ENCODE peak calls at places on chromosome 12, in nine cellular contexts. I is ovary, Z is foreskin fibroblast, R is LoVo, F is coronary artery, J is HuH-7.5, M is frontal cortex, K is hippocampal formation, V is activated T-cell treated with anti-CD3 and anti-CD28 coated beads for 4 hours. L is an unnamed sample.

GRCh38 chr12:62983594-62983993 is 48.6 kb upstream of the PPM1H start:
- DNase-seq in M (no peak), I (no peak), K (peak; percentile 1), R (no peak), V (no peak), Z (no peak), J (no peak), F (no peak), L (no peak)

GRCh38 chr12:131452444-131452860 is 258.4 kb upstream of the SFSWAP start:
- DNase-seq in I (no peak), F (no peak), K (no peak), M (no peak), J (peak; percentile 29), V (no peak), Z (no peak), R (peak; percentile 11), L (peak; percentile 62)

GRCh38 chr12:26971963-26972362 is 33.7 kb downstream of the FGFR1OP2 start:
- DNase-seq in R (no peak), V (peak; percentile 23), F (no peak), I (no peak), Z (no peak), K (no peak), J (no peak), M (no peak), L (no peak)

GRCh38 chr12:122888232-122888752 is 7.6 kb downstream of the VPS37B start:
- DNase-seq in J (no peak), R (peak; percentile 81), M (no peak), K (no peak), F (no peak), Z (no peak), I (no peak), V (no peak), L (no peak)

GRCh38 chr12:85057370-85057963 is 21.3 kb downstream of the LRRIQ1 start:
- DNase-seq in J (peak; percentile 4), K (no peak), R (peak; percentile 60), F (no peak), V (no peak), Z (peak; percentile 24), M (no peak), I (no peak), L (no peak)

GRCh38 chr12:124565071-124565491 is 2.3 kb downstream of the NCOR2 start:
- DNase-seq in Z (no peak), R (no peak), F (no peak), J (no peak), M (peak; percentile 62), K (peak; percentile 39), I (no peak), V (no peak), L (no peak)

GRCh38 chr12:47769234-47770085 is 3.6 kb upstream of the SLC48A1 start:
- DNase-seq in K (no peak), R (no peak), V (no peak), I (no peak), Z (no peak), F (no peak), J (no peak), M (no peak), L (no peak)

GRCh38 chr12:58608711-58609110 is 311.6 kb downstream of the LRIG3 start:
- DNase-seq in M (no peak), J (no peak), I (no peak), R (no peak), Z (no peak), F (no peak), K (no peak), V (no peak), L (no peak)

GRCh38 chr12:91980345-91980744 is 165.3 kb downstream of the BTG1 start:
- DNase-seq in R (no peak), I (no peak), V (no peak), J (no peak), F (no peak), M (no peak), K (no peak), Z (no peak), L (no peak)

GRCh38 chr12:96462571-96463280 is 26.7 kb upstream of the CFAP54 start:
- DNase-seq in I (no peak), F (no peak), K (no peak), M (no peak), Z (no peak), V (no peak), R (no peak), J (no peak), L (no peak)

GRCh38 chr12:6698352-6699046 is 2.1 kb downstream of the PIANP start:
- DNase-seq in J (no peak), M (no peak), V (no peak), I (no peak), Z (no peak), R (no peak), K (no peak), F (no peak), L (no peak)

GRCh38 chr12:80321653-80322052 is 122.4 kb upstream of the PTPRQ start:
- DNase-seq in I (no peak), R (peak; percentile 10), F (no peak), M (no peak), J (no peak), V (no peak), Z (peak; percentile 23), K (no peak), L (no peak)

GRCh38 chr12:75705749-75706719 is 194.6 kb upstream of the KRR1 start:
- DNase-seq in K (no peak), V (no peak), J (no peak), R (peak; percentile 60), F (no peak), M (no peak), I (peak; percentile 60), Z (peak; percentile 98), L (peak; percentile 91)

GRCh38 chr12:112747501-112747900 is 44.0 kb upstream of the RPH3A start:
- DNase-seq in I (no peak), R (no peak), Z (no peak), V (no peak), J (no peak), F (no peak), M (no peak), K (no peak), L (no peak)

GRCh38 chr12:88393017-88393767 is 187.1 kb downstream of the KITLG start:
- DNase-seq in R (peak; percentile 35), F (no peak), K (no peak), V (no peak), I (no peak), M (no peak), Z (peak; percentile 38), J (peak; percentile 21), L (no peak)

GRCh38 chr12:104846056-104846762 is 111.9 kb downstream of the SLC41A2 start:
- DNase-seq in Z (peak; percentile 12), V (no peak), R (no peak), F (no peak), J (no peak), K (no peak), I (no peak), M (no peak), L (no peak)

GRCh38 chr12:46351861-46352595 is 20.5 kb downstream of the SLC38A2 start:
- DNase-seq in J (no peak), R (no peak), V (no peak), K (no peak), F (no peak), M (no peak), Z (no peak), I (no peak), L (no peak)

GRCh38 chr12:49566361-49566760 is 1.6 kb downstream of the MCRS1 start:
- DNase-seq in Z (no peak), J (no peak), M (no peak), I (no peak), V (no peak), R (no peak), K (no peak), F (no peak), L (no peak)

GRCh38 chr12:17950898-17951297 is 139.1 kb downstream of the RERGL start:
- DNase-seq in R (no peak), Z (no peak), J (no peak), K (no peak), I (no peak), F (no peak), V (no peak), M (no peak), L (no peak)

GRCh38 chr12:56413392-56413791 is 35.8 kb downstream of the TIMELESS start:
- DNase-seq in J (no peak), I (no peak), R (no peak), F (no peak), Z (no peak), M (no peak), V (no peak), K (no peak), L (no peak)

GRCh38 chr12:27020761-27021160 is 1.6 kb upstream of the MED21 start:
- DNase-seq in I (no peak), V (no peak), M (no peak), R (no peak), K (no peak), Z (no peak), J (no peak), F (no peak), L (no peak)

GRCh38 chr12:57630891-57631433 is 2.0 kb downstream of the B4GALNT1 start:
- DNase-seq in Z (no peak), M (no peak), F (peak; percentile 61), J (peak; percentile 12), K (no peak), V (no peak), I (no peak), R (no peak), L (peak; percentile 73)

GRCh38 chr12:65121049-65121955 is at the start of gene WIF1:
- DNase-seq in M (no peak), J (peak; percentile 25), Z (peak; percentile 3), I (no peak), K (no peak), F (no peak), R (no peak), V (peak; percentile 29), L (no peak)

GRCh38 chr12:9098115-9098452 is 17.6 kb downstream of the A2M start:
- DNase-seq in J (no peak), F (no peak), R (no peak), M (no peak), I (no peak), K (no peak), Z (no peak), V (no peak), L (no peak)

GRCh38 chr12:109504068-109504467 is 26.6 kb downstream of the UBE3B start:
- DNase-seq in J (no peak), M (no peak), I (no peak), F (no peak), R (no peak), V (no peak), K (no peak), Z (no peak), L (no peak)

GRCh38 chr12:123063535-123063934 is 83.1 kb downstream of the ARL6IP4 start:
- DNase-seq in F (no peak), K (no peak), V (no peak), M (no peak), J (no peak), Z (no peak), R (no peak), I (no peak), L (no peak)

GRCh38 chr12:9813821-9814798 is 13.2 kb upstream of the KLRF1 start:
- DNase-seq in J (peak; percentile 77), V (peak; percentile 90), Z (peak; percentile 19), R (peak; percentile 28), I (peak; percentile 70), F (peak; percentile 80), M (no peak), K (peak; percentile 59), L (no peak)

GRCh38 chr12:67068773-67069450 is 200.2 kb upstream of the CAND1 start:
- DNase-seq in Z (peak; percentile 29), K (peak; percentile 8), R (peak; percentile 48), J (peak; percentile 34), I (peak; percentile 58), F (no peak), M (peak; percentile 15), V (peak; percentile 24), L (no peak)

GRCh38 chr12:48686037-48686595 is 4.1 kb upstream of the KANSL2 start:
- DNase-seq in K (no peak), R (no peak), I (no peak), V (no peak), J (no peak), F (no peak), Z (no peak), M (no peak), L (no peak)

GRCh38 chr12:19409376-19409775 is 29.9 kb upstream of the AEBP2 start:
- DNase-seq in I (no peak), J (no peak), V (no peak), K (no peak), Z (no peak), M (no peak), R (no peak), F (no peak), L (no peak)

GRCh38 chr12:124399622-124400021 is 104.7 kb downstream of the RFLNA start:
- DNase-seq in J (peak; percentile 72), F (no peak), R (peak; percentile 18), M (no peak), V (no peak), K (no peak), I (peak; percentile 68), Z (no peak), L (no peak)

L was measured in osteocyte.